ENCODE peak calls at places on chromosomes 3 and 15, in five cellular contexts. One of them, this sample, is unnamed.

GRCh38 chr3:129612350-129613204 is 6.1 kb upstream of the PLXND1 start:
- DNase-seq in HepG2: peak
- DNase-seq in H1: no peak
- DNase-seq in A549: peak
- DNase-seq in K562: no peak
- DNase-seq in this sample: no peak

GRCh38 chr15:26866298-26867198 is at the start of gene GABRA5:
- DNase-seq in H1: peak
- DNase-seq in K562: no peak
- DNase-seq in A549: peak
- DNase-seq in HepG2: no peak
- DNase-seq in this sample: no peak

GRCh38 chr15:62856466-62857246 is 185.9 kb upstream of the TPM1 start:
- DNase-seq in H1: peak
- DNase-seq in HepG2: no peak
- DNase-seq in K562: no peak
- DNase-seq in A549: no peak
- DNase-seq in this sample: no peak

GRCh38 chr3:178807694-178808093 is 263.9 kb downstream of the ZMAT3 start:
- DNase-seq in K562: no peak
- DNase-seq in HepG2: no peak
- DNase-seq in A549: no peak
- DNase-seq in H1: no peak
- DNase-seq in this sample: no peak

GRCh38 chr15:66789029-66790025 is 87.3 kb downstream of the SMAD6 start:
- DNase-seq in HepG2: peak
- DNase-seq in H1: no peak
- DNase-seq in A549: peak
- DNase-seq in K562: peak
- DNase-seq in this sample: peak

GRCh38 chr15:82540055-82540983 is at the start of gene RPS17:
- DNase-seq in A549: peak
- DNase-seq in H1: peak
- DNase-seq in HepG2: peak
- DNase-seq in K562: peak
- DNase-seq in this sample: peak

GRCh38 chr3:38640661-38641441 is 8.6 kb downstream of the SCN5A start:
- DNase-seq in A549: no peak
- DNase-seq in H1: peak
- DNase-seq in K562: no peak
- DNase-seq in HepG2: no peak
- DNase-seq in this sample: no peak

GRCh38 chr3:134464693-134465385 is 20.9 kb downstream of the ANAPC13 start:
- DNase-seq in H1: peak
- DNase-seq in A549: no peak
- DNase-seq in K562: no peak
- DNase-seq in HepG2: no peak
- DNase-seq in this sample: no peak

GRCh38 chr3:9067352-9067975 is 104.2 kb upstream of the RAD18 start:
- DNase-seq in H1: peak
- DNase-seq in HepG2: peak
- DNase-seq in K562: peak
- DNase-seq in A549: peak
- DNase-seq in this sample: peak

GRCh38 chr3:129514563-129514962 is 13.9 kb upstream of the RHO start:
- DNase-seq in A549: no peak
- DNase-seq in H1: no peak
- DNase-seq in HepG2: no peak
- DNase-seq in K562: no peak
- DNase-seq in this sample: no peak

GRCh38 chr3:95705786-95706418 is 1108.5 kb upstream of the EPHA6 start:
- DNase-seq in A549: peak
- DNase-seq in HepG2: peak
- DNase-seq in H1: no peak
- DNase-seq in K562: no peak
- DNase-seq in this sample: peak

GRCh38 chr15:74584779-74585178 is 30.9 kb upstream of the CLK3 start:
- DNase-seq in K562: peak
- DNase-seq in H1: no peak
- DNase-seq in A549: no peak
- DNase-seq in HepG2: no peak
- DNase-seq in this sample: no peak
- H3K4me2 ChIP-seq in K562: no peak
- H3K4me2 ChIP-seq in H1: no peak
- H3K4me2 ChIP-seq in A549: no peak
- H3K4me2 ChIP-seq in HepG2: no peak
- H3K4me2 ChIP-seq in this sample: no peak

GRCh38 chr15:31975446-31976229 is 54.7 kb upstream of the CHRNA7 start:
- DNase-seq in A549: peak
- DNase-seq in K562: no peak
- DNase-seq in HepG2: no peak
- DNase-seq in H1: peak
- DNase-seq in this sample: no peak
- TF ChIP-seq JUN in A549: no peak
- TF ChIP-seq JUN in K562: no peak
- TF ChIP-seq JUN in HepG2: no peak
- TF ChIP-seq JUN in H1: no peak
- TF ChIP-seq JUN in this sample: no peak

GRCh38 chr15:50854594-50855490 is 53.6 kb upstream of the AP4E1 start:
- DNase-seq in HepG2: peak
- DNase-seq in A549: peak
- DNase-seq in K562: no peak
- DNase-seq in H1: no peak
- DNase-seq in this sample: no peak
- H3K4me2 ChIP-seq in HepG2: peak
- H3K4me2 ChIP-seq in A549: peak
- H3K4me2 ChIP-seq in K562: no peak
- H3K4me2 ChIP-seq in H1: no peak
- H3K4me2 ChIP-seq in this sample: no peak

GRCh38 chr3:186637661-186638060 is 2.5 kb upstream of the FETUB start:
- DNase-seq in A549: no peak
- DNase-seq in H1: no peak
- DNase-seq in K562: no peak
- DNase-seq in HepG2: no peak
- DNase-seq in this sample: no peak

GRCh38 chr3:186640473-186640818 is 247 bp downstream of the FETUB start:
- DNase-seq in H1: no peak
- DNase-seq in K562: no peak
- DNase-seq in A549: peak
- DNase-seq in HepG2: no peak
- DNase-seq in this sample: no peak

GRCh38 chr3:186639778-186640472 is at the start of gene FETUB:
- DNase-seq in A549: no peak
- DNase-seq in H1: no peak
- DNase-seq in HepG2: no peak
- DNase-seq in K562: no peak
- DNase-seq in this sample: no peak

GRCh38 chr3:186636536-186636935 is 3.7 kb upstream of the FETUB start:
- DNase-seq in A549: no peak
- DNase-seq in H1: no peak
- DNase-seq in HepG2: no peak
- DNase-seq in K562: no peak
- DNase-seq in this sample: no peak

DNA sequence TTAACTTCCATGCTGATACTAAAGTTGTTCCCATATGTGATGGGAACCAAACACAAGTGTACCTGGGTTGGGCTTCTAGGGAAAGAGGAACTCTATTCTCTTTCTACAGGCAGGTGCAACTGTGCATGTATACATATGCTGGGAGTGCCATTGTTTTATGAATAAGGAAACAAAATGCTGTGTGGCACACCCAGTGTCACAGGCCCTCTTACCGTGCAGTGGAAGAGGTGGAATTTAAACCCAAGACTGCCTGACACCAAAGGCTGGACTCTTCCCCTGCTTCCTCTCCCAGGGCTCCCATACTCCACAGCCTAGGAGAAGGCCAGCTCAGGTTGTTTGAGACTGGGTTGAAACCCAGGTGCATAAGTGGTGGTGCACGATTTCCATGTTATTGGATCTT is 1.9 kb upstream of the FETUB start:
- DNase-seq in HepG2: no peak
- DNase-seq in H1: no peak
- DNase-seq in K562: no peak
- DNase-seq in A549: no peak
- DNase-seq in this sample: no peak
- TF ChIP-seq JUN in HepG2: no peak
- TF ChIP-seq JUN in H1: no peak
- TF ChIP-seq JUN in K562: no peak
- TF ChIP-seq JUN in A549: no peak
- TF ChIP-seq JUN in this sample: no peak